ENCODE peak calls at places on chromosome 22, in eight cellular contexts. One of them, this sample, is unnamed.

GRCh38 chr22:37843746-37844089 is 416 bp downstream of the ANKRD54 start:
- DNase-seq in thoracic aorta: no peak
- DNase-seq in mesothelial cell of epicardium: no peak
- DNase-seq in PC-3: peak; percentile 25
- DNase-seq in left cardiac atrium: no peak
- DNase-seq in AG08396: peak; percentile 66
- DNase-seq in EH: no peak
- DNase-seq in H9: no peak
- DNase-seq in this sample: no peak

GRCh38 chr22:26398741-26399153 is 30.3 kb upstream of the ASPHD2 start:
- DNase-seq in AG08396: peak; percentile 79
- DNase-seq in PC-3: peak; percentile 68
- DNase-seq in thoracic aorta: no peak
- DNase-seq in H9: peak; percentile 63
- DNase-seq in EH: peak; percentile 82
- DNase-seq in left cardiac atrium: peak; percentile 57
- DNase-seq in mesothelial cell of epicardium: no peak
- DNase-seq in this sample: peak; percentile 78

GRCh38 chr22:28500005-28500404 is 179.6 kb downstream of the TTC28 start:
- DNase-seq in mesothelial cell of epicardium: no peak
- DNase-seq in H9: no peak
- DNase-seq in EH: no peak
- DNase-seq in AG08396: no peak
- DNase-seq in thoracic aorta: no peak
- DNase-seq in left cardiac atrium: no peak
- DNase-seq in PC-3: no peak
- DNase-seq in this sample: no peak

GRCh38 chr22:29394931-29395581 is 6.7 kb upstream of the AP1B1 start:
- DNase-seq in AG08396: peak; percentile 79
- DNase-seq in thoracic aorta: no peak
- DNase-seq in left cardiac atrium: peak; percentile 64
- DNase-seq in H9: peak; percentile 80
- DNase-seq in mesothelial cell of epicardium: peak; percentile 76
- DNase-seq in PC-3: peak; percentile 74
- DNase-seq in EH: peak; percentile 79
- DNase-seq in this sample: peak; percentile 72

GRCh38 chr22:21796231-21796630 is 60.6 kb upstream of the YPEL1 start:
- DNase-seq in mesothelial cell of epicardium: no peak
- DNase-seq in PC-3: no peak
- DNase-seq in H9: no peak
- DNase-seq in thoracic aorta: no peak
- DNase-seq in AG08396: no peak
- DNase-seq in EH: no peak
- DNase-seq in left cardiac atrium: no peak
- DNase-seq in this sample: no peak

GRCh38 chr22:23414727-23415489 is 165.2 kb downstream of the IGLL1 start:
- DNase-seq in left cardiac atrium: no peak
- DNase-seq in AG08396: no peak
- DNase-seq in PC-3: no peak
- DNase-seq in mesothelial cell of epicardium: no peak
- DNase-seq in thoracic aorta: no peak
- DNase-seq in H9: no peak
- DNase-seq in EH: no peak
- DNase-seq in this sample: no peak

GRCh38 chr22:43910178-43910695 is 13.4 kb upstream of the PNPLA3 start:
- DNase-seq in thoracic aorta: no peak
- DNase-seq in PC-3: peak; percentile 14
- DNase-seq in mesothelial cell of epicardium: no peak
- DNase-seq in H9: no peak
- DNase-seq in EH: no peak
- DNase-seq in AG08396: no peak
- DNase-seq in left cardiac atrium: no peak
- DNase-seq in this sample: no peak

GRCh38 chr22:45544588-45545170 is 42.0 kb downstream of the FBLN1 start:
- DNase-seq in PC-3: no peak
- DNase-seq in AG08396: peak; percentile 64
- DNase-seq in left cardiac atrium: peak; percentile 34
- DNase-seq in H9: no peak
- DNase-seq in EH: peak; percentile 53
- DNase-seq in mesothelial cell of epicardium: no peak
- DNase-seq in thoracic aorta: no peak
- DNase-seq in this sample: peak; percentile 70

GRCh38 chr22:45452565-45453449 is 39.3 kb downstream of the RIBC2 start:
- DNase-seq in thoracic aorta: no peak
- DNase-seq in PC-3: no peak
- DNase-seq in mesothelial cell of epicardium: no peak
- DNase-seq in EH: peak; percentile 93
- DNase-seq in left cardiac atrium: no peak
- DNase-seq in AG08396: peak; percentile 46
- DNase-seq in H9: no peak
- DNase-seq in this sample: peak; percentile 88

GRCh38 chr22:37760152-37760551 is 47.6 kb upstream of the GCAT start:
- DNase-seq in H9: no peak
- DNase-seq in AG08396: no peak
- DNase-seq in EH: no peak
- DNase-seq in left cardiac atrium: no peak
- DNase-seq in thoracic aorta: no peak
- DNase-seq in mesothelial cell of epicardium: no peak
- DNase-seq in PC-3: no peak
- DNase-seq in this sample: no peak

GRCh38 chr22:22168190-22168940 is 76.2 kb upstream of the VPREB1 start:
- DNase-seq in PC-3: peak; percentile 9
- DNase-seq in EH: peak; percentile 53
- DNase-seq in AG08396: no peak
- DNase-seq in mesothelial cell of epicardium: no peak
- DNase-seq in left cardiac atrium: no peak
- DNase-seq in H9: peak; percentile 37
- DNase-seq in thoracic aorta: no peak
- DNase-seq in this sample: peak; percentile 70

This sample was measured in fibroblast of mammary gland.